ENCODE peak calls at places on chromosomes 5 and 9, in six cellular contexts. S is heart right ventricle; F is effector memory CD4-positive, alpha-beta T cell; T is kidney; G is OCI-LY7; I is fibroblast of mammary gland. U is an unnamed sample.

GRCh38 chr5:140312067-140312790 is 9.3 kb upstream of the PFDN1 start:
- DNase-seq in S (no peak), F (no peak), T (no peak), G (no peak), I (peak; percentile 99), U (peak; percentile 49)

GRCh38 chr5:149544199-149544472 is 7.1 kb downstream of the CSNK1A1 start:
- DNase-seq in S (no peak), F (no peak), T (no peak), G (no peak), I (no peak), U (no peak)

GRCh38 chr9:35689601-35690446 is at the start of gene TPM2:
- DNase-seq in S (peak; percentile 78), F (no peak), T (peak; percentile 95), G (no peak), I (peak; percentile 82), U (no peak)

GRCh38 chr5:39360483-39361071 is 3.7 kb downstream of the C9 start:
- DNase-seq in S (no peak), F (no peak), T (no peak), G (no peak), I (no peak), U (no peak)

GRCh38 chr5:135709998-135710670 is 124.3 kb upstream of the SLC25A48 start:
- DNase-seq in S (no peak), F (no peak), T (no peak), G (no peak), I (no peak), U (no peak)

GRCh38 chr9:21506910-21507795 is 25.0 kb upstream of the IFNE start:
- DNase-seq in S (no peak), F (no peak), T (no peak), G (no peak), I (peak; percentile 95), U (no peak)

GRCh38 chr5:91998774-91999173 is 615.7 kb upstream of the ARRDC3 start:
- DNase-seq in S (no peak), F (no peak), T (no peak), G (no peak), I (no peak), U (no peak)

GRCh38 chr9:128384801-128385492 is 13.8 kb downstream of the URM1 start:
- DNase-seq in S (no peak), F (no peak), T (no peak), G (no peak), I (no peak), U (no peak)

GRCh38 chr9:86349271-86349670 is 4.9 kb downstream of the TUT7 start:
- DNase-seq in S (no peak), F (no peak), T (no peak), G (no peak), I (peak; percentile 47), U (no peak)

GRCh38 chr9:126607731-126608130 is 6.0 kb upstream of the LMX1B start:
- DNase-seq in S (no peak), F (no peak), T (no peak), G (no peak), I (no peak), U (no peak)

GRCh38 chr5:42992035-42992570 is 48.0 kb downstream of the ANXA2R start:
- DNase-seq in S (peak; percentile 82), F (peak; percentile 61), T (peak; percentile 95), G (no peak), I (peak; percentile 84), U (peak; percentile 88)

GRCh38 chr9:11023201-11023600 is 410.4 kb upstream of the PTPRD start:
- DNase-seq in S (no peak), F (no peak), T (no peak), G (no peak), I (no peak), U (no peak)

GRCh38 chr5:158897444-158898160 is 202.1 kb downstream of the EBF1 start:
- DNase-seq in S (no peak), F (no peak), T (no peak), G (no peak), I (no peak), U (no peak)

GRCh38 chr5:66518753-66519152 is 77.4 kb upstream of the MAST4 start:
- DNase-seq in S (no peak), F (no peak), T (no peak), G (no peak), I (no peak), U (no peak)

GRCh38 chr5:76547242-76547890 is 75.8 kb downstream of the F2RL2 start:
- DNase-seq in S (no peak), F (peak; percentile 26), T (no peak), G (peak; percentile 78), I (peak; percentile 1), U (no peak)

GRCh38 chr5:66540078-66540477 is 56.1 kb upstream of the MAST4 start:
- DNase-seq in S (no peak), F (no peak), T (no peak), G (no peak), I (no peak), U (no peak)

GRCh38 chr5:113384787-113385186 is 50.0 kb downstream of the TSSK1B start:
- DNase-seq in S (no peak), F (no peak), T (no peak), G (no peak), I (no peak), U (no peak)

GRCh38 chr9:99340281-99340680 is 118.2 kb downstream of the SEC61B start:
- DNase-seq in S (no peak), F (no peak), T (no peak), G (no peak), I (peak; percentile 39), U (no peak)

GRCh38 chr5:167720201-167720600 is 571.2 kb upstream of the WWC1 start:
- DNase-seq in S (no peak), F (no peak), T (no peak), G (no peak), I (peak; percentile 56), U (no peak)

GRCh38 chr9:93065321-93065720 is 6.8 kb downstream of the SUSD3 start:
- DNase-seq in S (no peak), F (no peak), T (peak; percentile 22), G (no peak), I (no peak), U (peak; percentile 68)

GRCh38 chr5:20286512-20286911 is 298.5 kb upstream of the CDH18 start:
- DNase-seq in S (no peak), F (no peak), T (no peak), G (no peak), I (peak; percentile 73), U (no peak)

GRCh38 chr9:96026655-96027213 is 151.2 kb downstream of the ERCC6L2 start:
- DNase-seq in S (no peak), F (no peak), T (no peak), G (no peak), I (no peak), U (no peak)
- H3K4me3 ChIP-seq in S (no peak overlapping the region), F (peak overlapping the region; percentile 24), T (no peak overlapping the region), G (no peak overlapping the region), I (no peak overlapping the region), U (no peak overlapping the region)

DNA sequence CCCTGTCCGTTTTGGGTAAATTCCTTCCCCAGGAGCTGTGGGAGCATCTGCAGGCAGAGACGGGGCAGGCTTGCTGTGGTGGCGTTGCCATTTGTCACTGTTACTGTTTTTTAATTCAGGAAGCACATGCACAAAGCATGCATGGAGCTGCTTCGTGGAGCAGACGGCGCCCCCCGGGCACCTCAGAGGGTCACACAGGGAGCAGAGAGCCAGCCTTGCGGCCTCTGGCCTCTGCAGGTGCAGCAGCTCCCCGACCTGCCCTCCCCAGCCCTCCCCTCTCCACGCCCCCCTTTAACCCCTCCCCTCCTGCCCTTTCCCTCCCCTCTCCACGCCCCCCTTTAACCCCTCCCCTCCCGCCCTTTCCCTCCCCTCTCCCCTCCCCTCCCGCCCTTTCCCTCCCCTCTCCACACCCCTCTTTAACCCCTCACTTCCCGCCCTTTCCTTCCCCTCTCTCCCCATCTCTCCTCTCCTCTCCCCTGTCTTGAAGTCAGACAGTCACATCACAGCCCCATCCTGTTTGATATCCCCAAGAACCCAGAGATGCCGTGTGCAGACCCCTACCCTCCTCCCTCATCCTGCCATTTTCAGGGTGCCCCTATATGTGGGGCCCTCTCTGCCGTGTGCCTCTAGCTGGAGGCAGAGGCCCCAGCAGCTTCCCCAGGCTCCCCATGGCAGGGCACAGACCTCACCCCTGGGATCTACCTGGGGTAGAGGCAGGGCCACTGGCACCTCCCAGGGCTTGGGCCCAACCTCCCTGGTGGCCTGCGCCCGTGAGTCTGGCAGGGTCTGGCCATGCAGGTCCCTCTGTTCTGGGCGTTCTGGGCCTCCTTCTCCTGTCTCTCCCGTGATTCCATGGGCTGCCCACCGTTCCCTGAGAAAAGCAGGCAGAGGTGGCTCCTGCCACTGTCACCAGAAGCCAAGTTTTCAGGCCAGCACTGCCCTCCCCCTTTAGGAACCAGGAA is 29.6 kb upstream of the UBAC1 start:
- DNase-seq in S (peak; percentile 48), F (peak; percentile 31), T (peak; percentile 89), G (peak; percentile 91), I (peak; percentile 67), U (no peak)
- H3K4me3 ChIP-seq in S (no peak overlapping the region), F (peak overlapping the region; percentile 45), T (no peak overlapping the region), G (no peak overlapping the region), I (no peak overlapping the region), U (no peak overlapping the region)

GRCh38 chr5:73312146-73312871 is 136.3 kb downstream of the FOXD1 start:
- DNase-seq in S (no peak), F (no peak), T (peak; percentile 66), G (peak; percentile 4), I (peak; percentile 68), U (no peak)
- H3K4me3 ChIP-seq in S (no peak overlapping the region), F (no peak overlapping the region), T (no peak overlapping the region), G (no peak overlapping the region), I (no peak overlapping the region), U (no peak overlapping the region)

DNA sequence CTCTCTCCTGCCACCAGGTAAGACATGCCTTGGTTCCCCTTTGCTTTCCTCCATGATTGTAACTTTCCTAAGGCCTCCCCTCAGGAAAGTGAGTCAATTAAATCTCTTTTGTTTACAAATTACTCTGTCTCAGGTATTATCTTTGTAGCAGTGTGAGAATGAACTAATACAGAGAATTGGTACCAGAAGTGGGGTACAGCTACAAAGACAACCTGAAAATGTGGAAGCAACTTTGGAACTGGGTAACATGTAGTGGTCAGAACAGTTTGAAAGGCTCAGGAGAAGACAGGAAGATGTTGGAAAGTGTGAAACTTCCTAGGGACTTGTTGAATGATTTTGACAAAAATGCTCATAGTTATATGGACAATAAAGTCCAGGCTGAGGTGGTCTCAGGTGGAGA is 97.2 kb downstream of the FAM170A start:
- DNase-seq in S (no peak), F (no peak), T (no peak), G (no peak), I (no peak), U (no peak)
- H3K4me3 ChIP-seq in S (no peak overlapping the region), F (no peak overlapping the region), T (no peak overlapping the region), G (no peak overlapping the region), I (no peak overlapping the region), U (no peak overlapping the region)

GRCh38 chr9:7965091-7965490 is 165.5 kb upstream of the DMAC1 start:
- DNase-seq in S (no peak), F (no peak), T (no peak), G (no peak), I (no peak), U (no peak)
- H3K4me3 ChIP-seq in S (no peak overlapping the region), F (no peak overlapping the region), T (no peak overlapping the region), G (no peak overlapping the region), I (no peak overlapping the region), U (no peak overlapping the region)

GRCh38 chr5:40485021-40485998 is 194.4 kb upstream of the PTGER4 start:
- DNase-seq in S (no peak), F (no peak), T (no peak), G (peak; percentile 51), I (peak; percentile 14), U (no peak)
- H3K4me3 ChIP-seq in S (no peak overlapping the region), F (no peak overlapping the region), T (no peak overlapping the region), G (peak overlapping the region; percentile 48), I (no peak overlapping the region), U (no peak overlapping the region)

GRCh38 chr9:110069326-110070248 is 138.4 kb downstream of the C9orf152 start:
- DNase-seq in S (peak; percentile 30), F (no peak), T (peak; percentile 75), G (no peak), I (peak; percentile 98), U (no peak)
- H3K4me3 ChIP-seq in S (no peak overlapping the region), F (no peak overlapping the region), T (no peak overlapping the region), G (no peak overlapping the region), I (no peak overlapping the region), U (no peak overlapping the region)